ENCODE peak calls at places on chromosomes 4 and X, in seven cellular contexts. U, A, D, R, Y, I and W are unnamed samples.

GRCh38 chr4:94653095-94653649 is 104.6 kb upstream of the BMPR1B start:
- DNase-seq in U (no peak), A (no peak), D (no peak), R (no peak), Y (no peak), I (peak; percentile 40), W (no peak)

GRCh38 chr4:52507774-52508173 is 151.3 kb downstream of the USP46 start:
- DNase-seq in U (no peak), A (no peak), D (no peak), R (no peak), Y (no peak), I (no peak), W (no peak)

GRCh38 chr4:129014566-129015509 is 78.5 kb downstream of the SCLT1 start:
- DNase-seq in U (peak; percentile 30), A (no peak), D (no peak), R (no peak), Y (no peak), I (peak; percentile 45), W (no peak)

GRCh38 chrX:12901486-12901885 is 4.9 kb upstream of the TLR8 start:
- DNase-seq in U (peak; percentile 47), A (no peak), D (peak; percentile 48), R (peak; percentile 63), Y (peak; percentile 70), I (peak; percentile 27), W (peak; percentile 49)

GRCh38 chr4:13548059-13548983 is 4.0 kb upstream of the NKX3-2 start:
- DNase-seq in U (no peak), A (no peak), D (no peak), R (no peak), Y (no peak), I (no peak), W (no peak)

GRCh38 chrX:12988797-12989196 is 13.9 kb downstream of the TMSB4X start:
- DNase-seq in U (peak; percentile 60), A (no peak), D (no peak), R (peak; percentile 79), Y (no peak), I (peak; percentile 77), W (no peak)

GRCh38 chr4:28744066-28744465 is 1883.4 kb downstream of the STIM2 start:
- DNase-seq in U (no peak), A (no peak), D (no peak), R (no peak), Y (no peak), I (peak; percentile 3), W (no peak)

GRCh38 chr4:27861381-27861787 is 1000.7 kb downstream of the STIM2 start:
- DNase-seq in U (peak; percentile 78), A (no peak), D (no peak), R (peak; percentile 22), Y (peak; percentile 3), I (peak; percentile 13), W (no peak)

GRCh38 chr4:5735463-5735862 is 24.5 kb downstream of the EVC start:
- DNase-seq in U (no peak), A (peak; percentile 6), D (no peak), R (no peak), Y (no peak), I (no peak), W (no peak)

GRCh38 chr4:1502976-1503375 is 96.7 kb upstream of the NKX1-1 start:
- DNase-seq in U (no peak), A (peak; percentile 61), D (no peak), R (peak; percentile 19), Y (no peak), I (no peak), W (no peak)

DNA sequence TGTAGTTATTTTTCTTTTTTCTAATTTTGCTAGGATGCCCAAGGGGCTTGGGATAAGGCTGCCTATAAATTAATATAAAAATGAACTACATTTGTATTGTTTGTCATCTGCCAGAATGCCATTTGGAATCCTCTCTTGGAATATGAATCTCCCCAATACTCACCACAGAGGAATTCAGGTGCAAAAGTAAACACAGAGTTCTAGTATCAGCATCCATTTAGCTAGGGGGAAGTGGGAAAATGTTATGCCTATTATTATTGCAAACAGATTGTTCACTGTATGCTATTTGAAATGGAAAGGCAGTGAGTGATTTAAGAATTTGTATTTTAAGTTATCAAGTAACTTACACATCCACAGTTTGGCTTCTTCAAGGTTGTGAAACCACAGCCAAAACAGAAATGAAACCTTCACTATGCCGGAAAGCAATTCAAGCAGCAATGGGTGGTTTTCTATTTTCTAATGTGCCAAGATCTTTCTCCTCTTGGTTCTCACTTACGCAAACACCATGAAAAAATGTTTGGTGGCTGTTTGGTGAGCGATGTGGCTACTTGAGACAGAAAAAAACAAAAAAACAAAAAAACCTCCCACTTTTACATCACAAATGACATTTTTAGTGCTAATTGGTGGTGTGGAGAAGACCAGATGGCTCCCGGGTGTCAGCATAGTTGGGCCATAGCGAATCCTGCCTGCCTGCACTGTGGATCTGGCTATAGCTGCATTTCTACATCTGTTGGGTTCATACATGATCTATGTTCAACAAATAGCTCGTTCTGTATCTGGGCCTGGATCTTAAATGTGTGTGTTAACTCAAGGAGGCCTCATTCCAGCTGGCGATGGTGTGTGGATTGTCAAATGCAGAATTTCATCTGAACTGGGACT is 200.8 kb upstream of the GIMD1 start:
- DNase-seq in U (no peak), A (no peak), D (no peak), R (no peak), Y (no peak), I (peak; percentile 51), W (no peak)
- H3K4me1 ChIP-seq in U (no peaks in the 10 kb centered on the region), A (no peaks in the 10 kb centered on the region), D (peaks cover 16% of the 10 kb centered on the region), R (no peaks in the 10 kb centered on the region), Y (no peaks in the 10 kb centered on the region), I (no peaks in the 10 kb centered on the region), W (no peaks in the 10 kb centered on the region)

DNA sequence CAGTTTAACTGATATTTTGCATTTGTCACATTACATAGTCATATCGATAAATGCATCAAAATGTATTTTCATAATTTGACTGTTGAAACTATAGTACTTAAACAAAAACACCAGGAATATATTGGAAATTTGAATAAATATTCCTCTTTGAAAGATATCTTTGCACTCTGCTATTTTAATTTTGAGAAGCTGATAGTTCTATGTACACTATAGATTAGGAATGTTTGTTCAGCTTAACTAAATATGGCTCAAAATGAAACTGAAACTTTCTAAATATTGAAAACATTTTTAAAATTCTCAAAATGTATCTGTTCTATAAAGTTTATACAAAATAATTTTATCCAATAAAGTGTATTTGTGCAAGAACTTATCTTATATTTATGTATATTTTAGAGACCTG is 510.1 kb downstream of the FSTL5 start:
- DNase-seq in U (no peak), A (no peak), D (no peak), R (no peak), Y (no peak), I (no peak), W (no peak)
- H3K4me1 ChIP-seq in U (no peaks in the 10 kb centered on the region), A (no peaks in the 10 kb centered on the region), D (no peaks in the 10 kb centered on the region), R (no peaks in the 10 kb centered on the region), Y (no peaks in the 10 kb centered on the region), I (no peaks in the 10 kb centered on the region), W (no peaks in the 10 kb centered on the region)

GRCh38 chrX:129823523-129823922 is 20.2 kb downstream of the ZDHHC9 start:
- DNase-seq in U (no peak), A (no peak), D (no peak), R (no peak), Y (no peak), I (no peak), W (no peak)
- H3K4me1 ChIP-seq in U (no peaks in the 10 kb centered on the region), A (no peaks in the 10 kb centered on the region), D (no peaks in the 10 kb centered on the region), R (no peaks in the 10 kb centered on the region), Y (peaks cover 10% of the 10 kb centered on the region), I (no peaks in the 10 kb centered on the region), W (peaks cover 10% of the 10 kb centered on the region)

GRCh38 chrX:2698604-2699003 is 7.5 kb downstream of the CD99 start:
- DNase-seq in U (no peak), A (no peak), D (no peak), R (no peak), Y (no peak), I (no peak), W (no peak)

GRCh38 chrX:2697306-2697705 is 6.2 kb downstream of the CD99 start:
- DNase-seq in U (no peak), A (no peak), D (no peak), R (no peak), Y (no peak), I (no peak), W (no peak)

GRCh38 chrX:2697741-2698294 is 6.7 kb downstream of the CD99 start:
- DNase-seq in U (no peak), A (no peak), D (peak; percentile 64), R (no peak), Y (peak; percentile 65), I (peak; percentile 50), W (no peak)

GRCh38 chrX:2694868-2695267 is 3.8 kb downstream of the CD99 start:
- DNase-seq in U (no peak), A (no peak), D (no peak), R (no peak), Y (no peak), I (no peak), W (no peak)

DNA sequence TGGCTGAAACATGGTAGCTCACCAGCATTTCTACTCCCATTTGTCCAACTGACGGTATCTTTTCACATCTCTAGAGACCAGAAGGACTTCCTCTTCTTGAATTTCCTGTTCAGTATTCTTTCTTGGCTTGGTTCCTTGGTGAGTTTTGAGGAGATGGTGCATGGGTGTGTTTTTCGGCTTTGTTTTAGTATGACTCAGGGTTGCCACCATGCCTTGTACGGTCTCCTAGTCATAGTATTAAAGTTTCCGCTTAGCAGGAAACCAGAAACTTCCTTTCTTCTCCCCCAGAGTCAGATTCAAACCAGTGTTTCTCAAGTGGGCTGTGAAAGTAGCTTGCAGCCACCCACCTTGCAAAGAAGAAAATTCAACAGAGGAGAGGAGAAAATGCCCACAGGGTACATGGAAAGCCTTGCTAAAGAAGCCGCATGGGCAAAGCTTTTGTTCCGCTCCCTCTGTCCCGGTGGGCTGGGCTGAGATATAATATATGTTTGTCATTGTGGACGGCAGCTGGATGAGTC is 5.7 kb downstream of the CD99 start:
- DNase-seq in U (no peak), A (no peak), D (peak; percentile 81), R (no peak), Y (peak; percentile 38), I (peak; percentile 91), W (peak; percentile 76)
- H3K4me1 ChIP-seq in U (no peaks in the 10 kb centered on the region), A (peaks cover 50% of the 10 kb centered on the region), D (peaks cover 59% of the 10 kb centered on the region), R (peaks cover 60% of the 10 kb centered on the region), Y (peaks cover 66% of the 10 kb centered on the region), I (peaks cover 17% of the 10 kb centered on the region), W (peaks cover 91% of the 10 kb centered on the region)

DNA sequence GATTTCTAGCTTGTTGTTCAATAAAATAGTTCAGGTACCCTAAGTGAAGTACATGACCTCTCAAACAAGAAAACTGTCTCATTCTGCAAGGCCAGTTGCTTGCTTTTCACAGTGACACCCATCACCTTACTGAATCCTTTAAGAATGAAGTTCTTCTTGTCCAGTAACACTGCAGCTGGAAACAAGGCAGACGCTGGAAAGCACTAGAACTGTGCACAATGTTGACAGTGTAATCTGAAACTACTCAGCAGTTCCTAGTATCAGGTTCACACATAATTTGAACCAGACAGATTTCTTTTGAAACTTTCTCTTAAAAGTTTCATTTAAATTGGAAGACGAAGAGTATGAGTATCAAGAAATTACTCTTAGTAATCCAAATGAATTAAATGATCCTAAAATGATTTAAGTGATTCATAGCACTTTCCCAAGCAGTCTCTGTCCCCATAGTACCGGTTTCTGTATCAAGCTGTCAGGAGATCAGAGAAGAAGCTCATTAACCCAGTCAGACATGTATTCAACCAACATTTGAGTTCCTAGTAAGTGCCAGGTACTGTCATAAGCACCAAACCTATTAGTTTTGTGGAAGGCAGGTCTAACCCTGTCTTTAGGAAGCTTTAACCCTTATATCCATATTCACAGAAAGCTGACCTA is 63.5 kb downstream of the PALLD start:
- DNase-seq in U (no peak), A (no peak), D (no peak), R (peak; percentile 23), Y (no peak), I (peak; percentile 64), W (no peak)
- H3K4me1 ChIP-seq in U (no peaks in the 10 kb centered on the region), A (no peaks in the 10 kb centered on the region), D (peaks cover 50% of the 10 kb centered on the region), R (peaks cover 10% of the 10 kb centered on the region), Y (no peaks in the 10 kb centered on the region), I (peaks cover 8% of the 10 kb centered on the region), W (no peaks in the 10 kb centered on the region)

GRCh38 chr4:168882650-168883233 is 127.3 kb downstream of the CBR4 start:
- DNase-seq in U (no peak), A (no peak), D (peak; percentile 64), R (no peak), Y (no peak), I (peak; percentile 61), W (no peak)
- H3K4me1 ChIP-seq in U (no peaks in the 10 kb centered on the region), A (peaks cover 48% of the 10 kb centered on the region), D (peaks cover 71% of the 10 kb centered on the region), R (peaks cover 7% of the 10 kb centered on the region), Y (no peaks in the 10 kb centered on the region), I (peaks cover 35% of the 10 kb centered on the region), W (no peaks in the 10 kb centered on the region)